ENCODE peak calls at places on chromosomes 12 and 14, in six cellular contexts. O is A549, U is HepG2, I is NB4, J is endothelial cell of umbilical vein, P is GM12878. B is an unnamed sample.

GRCh38 chr12:126761420-126761819 is 1505.5 kb upstream of the TMEM132C start:
- DNase-seq in O (no peak), U (no peak), I (no peak), J (no peak), P (no peak), B (no peak)

GRCh38 chr14:89032086-89032649 is 207.7 kb downstream of the TTC8 start:
- DNase-seq in O (peak; percentile 26), U (no peak), I (peak; percentile 11), J (no peak), P (no peak), B (peak; percentile 20)

GRCh38 chr12:45730842-45731336 is 1.4 kb downstream of the ARID2 start:
- DNase-seq in O (no peak), U (peak; percentile 60), I (peak; percentile 60), J (peak; percentile 75), P (no peak), B (no peak)

GRCh38 chr12:104182144-104182543 is 33.4 kb upstream of the TXNRD1 start:
- DNase-seq in O (peak; percentile 76), U (no peak), I (no peak), J (no peak), P (no peak), B (no peak)

GRCh38 chr14:64728856-64729255 is 24.6 kb downstream of the PLEKHG3 start:
- DNase-seq in O (no peak), U (no peak), I (no peak), J (no peak), P (no peak), B (no peak)

GRCh38 chr14:30581283-30581625 is 22.3 kb downstream of the G2E3 start:
- DNase-seq in O (no peak), U (no peak), I (no peak), J (no peak), P (no peak), B (no peak)

GRCh38 chr12:49557917-49558215 is 10.1 kb downstream of the MCRS1 start:
- DNase-seq in O (peak; percentile 58), U (no peak), I (no peak), J (no peak), P (no peak), B (no peak)

GRCh38 chr12:6180300-6181051 is 19.7 kb upstream of the CD9 start:
- DNase-seq in O (peak; percentile 43), U (peak; percentile 76), I (no peak), J (peak; percentile 91), P (no peak), B (no peak)

GRCh38 chr14:54942913-54943312 is 40.3 kb upstream of the GCH1 start:
- DNase-seq in O (no peak), U (no peak), I (peak; percentile 9), J (no peak), P (no peak), B (no peak)

GRCh38 chr14:73829526-73830431 is 21.9 kb upstream of the PTGR2 start:
- DNase-seq in O (peak; percentile 43), U (peak; percentile 45), I (peak; percentile 78), J (peak; percentile 40), P (peak; percentile 49), B (peak; percentile 47)

GRCh38 chr12:107369679-107370078 is 276.3 kb upstream of the CRY1 start:
- DNase-seq in O (no peak), U (no peak), I (no peak), J (no peak), P (no peak), B (no peak)

GRCh38 chr12:42039146-42039545 is 105.5 kb downstream of the GXYLT1 start:
- DNase-seq in O (peak; percentile 26), U (no peak), I (no peak), J (peak; percentile 34), P (no peak), B (peak; percentile 17)

GRCh38 chr12:26857465-26858176 is 24.6 kb upstream of the ITPR2 start:
- DNase-seq in O (no peak), U (no peak), I (peak; percentile 68), J (peak; percentile 99), P (no peak), B (no peak)

GRCh38 chr14:105060751-105061427 is 4.3 kb downstream of the GPR132 start:
- DNase-seq in O (no peak), U (no peak), I (peak; percentile 93), J (no peak), P (no peak), B (no peak)

GRCh38 chr12:32583535-32583934 is 95.6 kb upstream of the DNM1L start:
- DNase-seq in O (no peak), U (no peak), I (peak; percentile 63), J (peak; percentile 79), P (no peak), B (no peak)

GRCh38 chr12:47307680-47308399 is 228.1 kb upstream of the AMIGO2 start:
- DNase-seq in O (peak; percentile 93), U (peak; percentile 43), I (peak; percentile 86), J (peak; percentile 66), P (peak; percentile 31), B (peak; percentile 23)

GRCh38 chr14:77882098-77882497 is 82.2 kb downstream of the ADCK1 start:
- DNase-seq in O (peak; percentile 22), U (no peak), I (no peak), J (no peak), P (no peak), B (no peak)

GRCh38 chr14:103172921-103173320 is 49.7 kb downstream of the TNFAIP2 start:
- DNase-seq in O (no peak), U (no peak), I (no peak), J (no peak), P (no peak), B (no peak)

GRCh38 chr14:90341784-90342183 is 10.0 kb upstream of the NRDE2 start:
- DNase-seq in O (no peak), U (no peak), I (no peak), J (no peak), P (no peak), B (no peak)

GRCh38 chr14:103607822-103608221 is 21.2 kb upstream of the KLC1 start:
- DNase-seq in O (no peak), U (no peak), I (no peak), J (peak; percentile 26), P (no peak), B (no peak)

GRCh38 chr12:55933799-55934174 is 2.8 kb downstream of the DGKA start:
- DNase-seq in O (no peak), U (no peak), I (no peak), J (no peak), P (no peak), B (no peak)

GRCh38 chr12:55934343-55934742 is 3.4 kb downstream of the DGKA start:
- DNase-seq in O (no peak), U (no peak), I (peak; percentile 54), J (no peak), P (no peak), B (no peak)

GRCh38 chr12:55934773-55935172 is 3.8 kb downstream of the DGKA start:
- DNase-seq in O (no peak), U (no peak), I (no peak), J (no peak), P (no peak), B (no peak)

GRCh38 chr12:55937956-55938355 is 7.0 kb downstream of the DGKA start:
- DNase-seq in O (no peak), U (no peak), I (no peak), J (no peak), P (no peak), B (no peak)

GRCh38 chr12:55935742-55936151 is 4.8 kb downstream of the DGKA start:
- DNase-seq in O (no peak), U (no peak), I (no peak), J (no peak), P (no peak), B (no peak)
- TF ChIP-seq MYC in O (no peak), U (no peak), I (no peak), J (no peak), P (no peak), B (no peak)

DNA sequence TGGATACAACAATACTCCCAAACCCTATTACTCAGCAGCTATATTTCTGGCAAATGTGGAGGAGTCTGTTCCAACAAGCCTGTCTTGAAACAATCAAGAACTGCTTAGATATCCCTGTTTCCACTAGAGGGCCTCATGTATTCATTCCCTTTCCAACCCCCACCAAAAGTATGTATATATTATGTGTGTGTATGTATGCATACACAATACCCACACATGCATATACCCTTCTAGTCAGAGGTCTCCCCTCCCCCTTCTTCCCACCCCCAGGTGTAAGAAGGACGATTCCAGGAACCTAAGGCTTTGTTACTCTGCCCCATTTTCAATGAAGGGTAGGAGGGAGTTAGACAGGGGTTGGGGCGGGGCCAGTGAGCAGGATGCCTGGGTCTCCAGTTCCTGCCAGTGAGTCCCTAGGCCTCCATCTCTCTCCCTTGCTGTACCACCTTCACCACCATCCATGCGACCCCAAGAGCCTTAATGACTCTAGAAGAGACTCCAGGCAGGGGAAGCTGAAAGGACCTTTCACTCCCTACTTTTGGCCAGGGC is at the start of gene DGKA:
- DNase-seq in O (peak; percentile 69), U (peak; percentile 65), I (peak; percentile 88), J (peak; percentile 70), P (peak; percentile 53), B (peak; percentile 77)
- TF ChIP-seq MYC in O (no peak), U (no peak), I (no peak), J (no peak), P (no peak), B (no peak)

DNA sequence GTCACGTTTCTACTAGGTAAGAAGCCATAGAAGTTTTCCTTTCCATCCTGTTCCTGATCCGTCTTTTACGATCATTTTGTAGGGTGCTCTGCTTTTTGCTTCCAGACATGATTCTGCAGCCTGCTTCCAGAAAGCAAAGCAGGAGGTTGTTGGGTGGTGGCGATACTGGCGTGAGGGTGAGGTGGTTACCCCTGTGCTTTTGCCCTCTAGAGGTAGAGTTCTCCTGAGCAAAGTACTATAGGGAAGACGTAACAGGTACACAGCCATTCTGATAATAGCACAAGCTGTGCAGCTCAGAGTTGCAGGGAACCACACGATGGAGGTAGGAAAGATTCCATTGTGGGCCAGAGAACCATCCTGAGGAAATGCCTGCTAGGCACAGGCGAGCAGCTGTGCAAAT is 186.0 kb downstream of the PAH start:
- DNase-seq in O (no peak), U (no peak), I (no peak), J (no peak), P (no peak), B (no peak)
- TF ChIP-seq MYC in O (no peak), U (no peak), I (no peak), J (no peak), P (no peak), B (no peak)

DNA sequence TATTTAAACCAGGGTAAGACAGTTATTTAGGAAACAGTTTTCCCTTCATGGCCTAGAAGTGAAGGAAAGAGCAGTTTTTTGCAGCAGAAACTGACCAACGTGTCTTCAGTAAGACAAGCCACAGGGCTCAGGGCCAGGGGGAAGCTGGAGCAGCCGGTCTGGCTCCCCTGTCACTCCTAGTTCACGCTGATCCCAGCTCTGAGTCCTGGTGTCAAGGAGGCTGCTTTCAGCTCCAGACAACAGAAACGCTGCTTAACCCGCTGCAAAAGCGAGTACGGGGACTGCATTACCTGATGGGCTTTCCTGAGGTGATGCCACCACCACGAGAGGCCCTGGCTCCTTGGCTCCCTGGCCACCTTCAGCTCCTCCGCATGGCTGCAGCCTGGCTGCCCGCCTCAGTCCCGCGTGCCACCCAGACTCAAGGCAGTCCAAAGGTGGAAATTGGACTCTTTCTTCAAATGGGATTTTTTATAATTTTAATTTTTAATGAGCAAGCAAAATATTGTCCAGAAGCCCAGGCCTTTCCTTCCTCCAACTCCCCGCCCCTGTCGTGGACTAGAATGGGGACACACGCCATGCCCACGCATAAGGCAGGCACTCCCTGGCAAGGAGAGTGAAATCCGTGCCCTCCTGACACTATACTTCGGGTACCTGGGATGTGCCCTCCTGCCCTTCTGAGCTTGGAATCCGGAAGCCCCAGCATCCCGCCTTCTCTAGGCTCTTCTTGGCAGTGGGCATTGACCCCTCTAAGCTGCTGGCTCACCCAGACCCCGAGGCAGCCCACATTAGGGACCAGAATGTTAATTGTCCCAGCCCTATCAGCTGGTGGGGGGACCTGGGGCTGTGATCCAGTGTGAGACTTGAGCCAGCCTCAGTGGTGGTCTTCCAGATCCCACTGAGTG is 85.0 kb downstream of the PAPOLA start:
- DNase-seq in O (no peak), U (no peak), I (no peak), J (no peak), P (no peak), B (no peak)
- TF ChIP-seq MYC in O (no peak), U (no peak), I (no peak), J (no peak), P (no peak), B (no peak)